ENCODE peak calls at places on chromosomes 16 and 17, in six cellular contexts. L is dermis blood vessel endothelial cell, J is activated gamma-delta T cell, N is RPMI8226, K is NCI-H1694, H is mucosa of descending colon. E is an unnamed sample.

GRCh38 chr17:28384281-28385036 is 13.0 kb downstream of the SARM1 start:
- DNase-seq in J (peak; percentile 35), L (peak; percentile 61), H (peak; percentile 83), N (peak; percentile 68), K (no peak), E (no peak)

GRCh38 chr16:4003576-4003975 is 112.7 kb downstream of the ADCY9 start:
- DNase-seq in K (no peak), L (no peak), N (no peak), J (no peak), H (no peak), E (no peak)

GRCh38 chr17:80938556-80938955 is 53.1 kb upstream of the CHMP6 start:
- DNase-seq in H (peak; percentile 24), L (no peak), N (no peak), J (no peak), K (no peak), E (no peak)

GRCh38 chr16:85329059-85329812 is 217.0 kb upstream of the CIBAR2 start:
- DNase-seq in N (no peak), L (no peak), J (no peak), H (peak; percentile 72), K (no peak), E (peak; percentile 53)

GRCh38 chr17:51853857-51854256 is 304.7 kb downstream of the CA10 start:
- DNase-seq in N (no peak), H (peak; percentile 10), L (no peak), K (no peak), J (no peak), E (no peak)

GRCh38 chr17:36823850-36824677 is 113.2 kb upstream of the LHX1 start:
- DNase-seq in H (no peak), J (no peak), K (no peak), N (peak; percentile 88), L (no peak), E (no peak)

GRCh38 chr16:926715-927114 is 44.1 kb downstream of the LMF1 start:
- DNase-seq in J (no peak), L (no peak), N (no peak), K (no peak), H (no peak), E (no peak)

GRCh38 chr16:6926341-6926740 is 406.3 kb upstream of the RBFOX1 start:
- DNase-seq in H (no peak), J (no peak), K (no peak), N (no peak), L (no peak), E (no peak)

GRCh38 chr16:72983728-72984350 is 64.1 kb downstream of the ZFHX3 start:
- DNase-seq in L (no peak), H (no peak), J (no peak), K (no peak), N (no peak), E (no peak)

GRCh38 chr16:50422926-50423325 is 54.1 kb upstream of the BRD7 start:
- DNase-seq in N (no peak), K (no peak), J (no peak), H (no peak), L (no peak), E (no peak)

GRCh38 chr16:11783319-11784047 is 13.6 kb downstream of the ZC3H7A start:
- DNase-seq in N (peak; percentile 36), L (peak; percentile 86), J (no peak), K (no peak), H (no peak), E (peak; percentile 84)

GRCh38 chr17:13581925-13582324 is 19.8 kb downstream of the HS3ST3A1 start:
- DNase-seq in L (no peak), H (no peak), N (no peak), K (no peak), J (no peak), E (no peak)

GRCh38 chr17:60652484-60653247 is 25.0 kb upstream of the BCAS3 start:
- DNase-seq in J (no peak), N (no peak), L (no peak), K (no peak), H (no peak), E (peak; percentile 72)

GRCh38 chr17:31428111-31428510 is 36.6 kb downstream of the RAB11FIP4 start:
- DNase-seq in J (no peak), K (no peak), N (peak; percentile 38), L (no peak), H (no peak), E (no peak)

GRCh38 chr17:67995568-67996191 is 589 bp downstream of the C17orf58 start:
- DNase-seq in K (no peak), J (no peak), N (peak; percentile 20), L (no peak), H (peak; percentile 36), E (no peak)

GRCh38 chr17:27597188-27597580 is 33.8 kb upstream of the LGALS9 start:
- DNase-seq in K (no peak), N (no peak), J (no peak), L (no peak), H (no peak), E (no peak)

GRCh38 chr17:8900626-8901585 is 33.4 kb upstream of the PIK3R6 start:
- DNase-seq in K (no peak), N (no peak), J (no peak), L (no peak), H (peak; percentile 19), E (no peak)

GRCh38 chr16:17617021-17617420 is 146.3 kb upstream of the XYLT1 start:
- DNase-seq in H (no peak), J (no peak), N (no peak), L (no peak), K (no peak), E (no peak)